ENCODE peak calls at places on chromosomes 6 and 20, in ten cellular contexts. One of them, this sample, is unnamed.

GRCh38 chr6:113103618-113104390 is 753.3 kb upstream of the MARCKS start:
- DNase-seq in Peyer's patch: no peak
- DNase-seq in foreskin fibroblast: peak
- DNase-seq in OCI-LY7: no peak
- DNase-seq in tibial nerve: no peak
- DNase-seq in endothelial cell of umbilical vein: peak
- DNase-seq in fibroblast of lung: peak
- DNase-seq in HFFc6: peak
- DNase-seq in fibroblast of pulmonary artery: peak
- DNase-seq in thoracic aorta: no peak
- DNase-seq in this sample: no peak

GRCh38 chr20:53837126-53837826 is 233.1 kb downstream of the BCAS1 start:
- DNase-seq in Peyer's patch: peak
- DNase-seq in foreskin fibroblast: no peak
- DNase-seq in OCI-LY7: no peak
- DNase-seq in tibial nerve: no peak
- DNase-seq in endothelial cell of umbilical vein: no peak
- DNase-seq in fibroblast of lung: no peak
- DNase-seq in HFFc6: no peak
- DNase-seq in fibroblast of pulmonary artery: no peak
- DNase-seq in thoracic aorta: no peak
- DNase-seq in this sample: peak

GRCh38 chr6:87944541-87944954 is 103.1 kb upstream of the SPACA1 start:
- DNase-seq in Peyer's patch: no peak
- DNase-seq in foreskin fibroblast: peak
- DNase-seq in OCI-LY7: peak
- DNase-seq in tibial nerve: peak
- DNase-seq in endothelial cell of umbilical vein: no peak
- DNase-seq in fibroblast of lung: peak
- DNase-seq in HFFc6: peak
- DNase-seq in fibroblast of pulmonary artery: peak
- DNase-seq in thoracic aorta: peak
- DNase-seq in this sample: peak

GRCh38 chr6:11609324-11610071 is 71.9 kb downstream of the TMEM170B start:
- DNase-seq in Peyer's patch: no peak
- DNase-seq in foreskin fibroblast: peak
- DNase-seq in OCI-LY7: no peak
- DNase-seq in tibial nerve: no peak
- DNase-seq in endothelial cell of umbilical vein: peak
- DNase-seq in fibroblast of lung: peak
- DNase-seq in HFFc6: peak
- DNase-seq in fibroblast of pulmonary artery: peak
- DNase-seq in thoracic aorta: peak
- DNase-seq in this sample: no peak

GRCh38 chr20:63831696-63832686 is 927 bp upstream of the ZBTB46 start:
- DNase-seq in Peyer's patch: peak
- DNase-seq in foreskin fibroblast: peak
- DNase-seq in OCI-LY7: no peak
- DNase-seq in tibial nerve: no peak
- DNase-seq in endothelial cell of umbilical vein: no peak
- DNase-seq in fibroblast of lung: peak
- DNase-seq in HFFc6: no peak
- DNase-seq in fibroblast of pulmonary artery: no peak
- DNase-seq in thoracic aorta: no peak
- DNase-seq in this sample: peak

GRCh38 chr20:31974975-31975481 is 7.1 kb downstream of the XKR7 start:
- DNase-seq in Peyer's patch: no peak
- DNase-seq in foreskin fibroblast: no peak
- DNase-seq in OCI-LY7: no peak
- DNase-seq in tibial nerve: no peak
- DNase-seq in endothelial cell of umbilical vein: no peak
- DNase-seq in fibroblast of lung: no peak
- DNase-seq in HFFc6: no peak
- DNase-seq in fibroblast of pulmonary artery: no peak
- DNase-seq in thoracic aorta: no peak
- DNase-seq in this sample: no peak

GRCh38 chr20:20632644-20633043 is 79.8 kb downstream of the RALGAPA2 start:
- DNase-seq in Peyer's patch: no peak
- DNase-seq in foreskin fibroblast: no peak
- DNase-seq in OCI-LY7: no peak
- DNase-seq in tibial nerve: no peak
- DNase-seq in endothelial cell of umbilical vein: no peak
- DNase-seq in fibroblast of lung: no peak
- DNase-seq in HFFc6: no peak
- DNase-seq in fibroblast of pulmonary artery: no peak
- DNase-seq in thoracic aorta: no peak
- DNase-seq in this sample: no peak

GRCh38 chr20:8527998-8528397 is 395.9 kb downstream of the PLCB1 start:
- DNase-seq in Peyer's patch: no peak
- DNase-seq in foreskin fibroblast: peak
- DNase-seq in OCI-LY7: peak
- DNase-seq in tibial nerve: no peak
- DNase-seq in endothelial cell of umbilical vein: peak
- DNase-seq in fibroblast of lung: peak
- DNase-seq in HFFc6: peak
- DNase-seq in fibroblast of pulmonary artery: peak
- DNase-seq in thoracic aorta: no peak
- DNase-seq in this sample: no peak

GRCh38 chr20:61120595-61121515 is 131.2 kb upstream of the CDH4 start:
- DNase-seq in Peyer's patch: no peak
- DNase-seq in foreskin fibroblast: peak
- DNase-seq in OCI-LY7: peak
- DNase-seq in tibial nerve: peak
- DNase-seq in endothelial cell of umbilical vein: no peak
- DNase-seq in fibroblast of lung: peak
- DNase-seq in HFFc6: peak
- DNase-seq in fibroblast of pulmonary artery: peak
- DNase-seq in thoracic aorta: no peak
- DNase-seq in this sample: no peak

GRCh38 chr20:62768234-62768814 is 27.9 kb upstream of the MRGBP start:
- DNase-seq in Peyer's patch: no peak
- DNase-seq in foreskin fibroblast: no peak
- DNase-seq in OCI-LY7: no peak
- DNase-seq in tibial nerve: no peak
- DNase-seq in endothelial cell of umbilical vein: no peak
- DNase-seq in fibroblast of lung: no peak
- DNase-seq in HFFc6: no peak
- DNase-seq in fibroblast of pulmonary artery: no peak
- DNase-seq in thoracic aorta: no peak
- DNase-seq in this sample: no peak

GRCh38 chr6:75800708-75801505 is 51.9 kb downstream of the MYO6 start:
- DNase-seq in Peyer's patch: no peak
- DNase-seq in foreskin fibroblast: no peak
- DNase-seq in OCI-LY7: no peak
- DNase-seq in tibial nerve: no peak
- DNase-seq in endothelial cell of umbilical vein: no peak
- DNase-seq in fibroblast of lung: no peak
- DNase-seq in HFFc6: no peak
- DNase-seq in fibroblast of pulmonary artery: no peak
- DNase-seq in thoracic aorta: no peak
- DNase-seq in this sample: no peak

DNA sequence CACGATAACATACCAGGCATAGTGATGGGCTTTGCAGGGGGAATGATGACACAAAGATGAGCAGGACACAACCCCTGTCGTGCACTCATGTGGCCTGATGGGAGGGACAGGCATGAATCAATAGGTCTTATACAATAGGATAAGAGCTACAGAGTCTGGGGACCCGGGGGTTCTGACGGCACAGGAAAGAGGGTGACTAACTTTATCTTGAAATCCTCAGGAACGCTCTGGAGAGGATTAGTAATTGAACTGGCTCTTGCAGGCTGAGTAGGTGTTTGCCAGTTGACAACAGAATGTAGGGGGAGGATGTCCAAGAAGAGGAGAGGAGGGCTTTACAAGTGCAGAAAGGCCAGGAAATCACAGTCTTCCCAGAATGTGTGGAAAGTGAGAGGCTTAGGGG is 219.9 kb upstream of the ECI2 start:
- DNase-seq in Peyer's patch: no peak
- DNase-seq in foreskin fibroblast: peak
- DNase-seq in OCI-LY7: no peak
- DNase-seq in tibial nerve: no peak
- DNase-seq in endothelial cell of umbilical vein: peak
- DNase-seq in fibroblast of lung: peak
- DNase-seq in HFFc6: peak
- DNase-seq in fibroblast of pulmonary artery: peak
- DNase-seq in thoracic aorta: no peak
- DNase-seq in this sample: no peak
- TF ChIP-seq CTCF in Peyer's patch: no peak
- TF ChIP-seq CTCF in foreskin fibroblast: no peak
- TF ChIP-seq CTCF in OCI-LY7: no peak
- TF ChIP-seq CTCF in tibial nerve: no peak
- TF ChIP-seq CTCF in endothelial cell of umbilical vein: no peak
- TF ChIP-seq CTCF in fibroblast of lung: no peak
- TF ChIP-seq CTCF in HFFc6: no peak
- TF ChIP-seq CTCF in fibroblast of pulmonary artery: no peak
- TF ChIP-seq CTCF in thoracic aorta: no peak
- TF ChIP-seq CTCF in this sample: no peak

DNA sequence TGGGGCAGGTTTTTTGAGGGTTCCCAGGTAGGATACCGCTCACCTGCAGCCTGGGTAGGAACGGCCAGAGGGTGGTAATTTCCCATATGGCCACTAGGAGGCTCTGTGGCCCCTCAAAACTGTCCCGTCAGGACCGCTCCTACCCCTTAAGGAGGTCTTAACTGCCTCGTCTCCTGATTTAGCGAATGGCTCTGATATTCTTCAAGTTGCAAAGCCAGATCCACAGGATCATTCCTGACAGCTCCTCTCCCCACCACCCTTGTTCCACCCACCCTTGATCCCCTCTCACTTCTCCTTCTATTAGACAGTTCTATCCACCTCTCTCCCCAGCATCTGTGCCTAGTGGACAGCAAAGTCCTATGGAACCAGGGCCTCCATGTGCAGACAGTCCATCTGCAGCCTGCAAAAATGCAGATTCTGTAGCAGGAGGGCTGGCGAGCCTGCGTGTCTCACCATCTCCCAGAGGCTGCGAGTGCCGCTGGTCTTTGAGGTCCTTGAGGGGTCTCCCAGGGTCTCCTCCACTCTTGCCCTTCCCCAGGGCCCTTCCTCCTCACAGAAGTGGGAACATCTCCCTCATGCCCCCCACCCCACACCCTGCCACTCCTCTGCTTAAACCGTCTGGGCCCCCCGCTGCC is 34.3 kb upstream of the ZBP1 start:
- DNase-seq in Peyer's patch: peak
- DNase-seq in foreskin fibroblast: peak
- DNase-seq in OCI-LY7: peak
- DNase-seq in tibial nerve: peak
- DNase-seq in endothelial cell of umbilical vein: peak
- DNase-seq in fibroblast of lung: peak
- DNase-seq in HFFc6: peak
- DNase-seq in fibroblast of pulmonary artery: peak
- DNase-seq in thoracic aorta: no peak
- DNase-seq in this sample: no peak
- TF ChIP-seq CTCF in Peyer's patch: peak
- TF ChIP-seq CTCF in foreskin fibroblast: peak
- TF ChIP-seq CTCF in OCI-LY7: peak
- TF ChIP-seq CTCF in tibial nerve: peak
- TF ChIP-seq CTCF in endothelial cell of umbilical vein: peak
- TF ChIP-seq CTCF in fibroblast of lung: peak
- TF ChIP-seq CTCF in HFFc6: peak
- TF ChIP-seq CTCF in fibroblast of pulmonary artery: peak
- TF ChIP-seq CTCF in thoracic aorta: peak
- TF ChIP-seq CTCF in this sample: peak

GRCh38 chr6:147204843-147205311 is 660 bp downstream of the STXBP5 start:
- DNase-seq in Peyer's patch: no peak
- DNase-seq in foreskin fibroblast: peak
- DNase-seq in OCI-LY7: no peak
- DNase-seq in tibial nerve: no peak
- DNase-seq in endothelial cell of umbilical vein: peak
- DNase-seq in fibroblast of lung: no peak
- DNase-seq in HFFc6: no peak
- DNase-seq in fibroblast of pulmonary artery: no peak
- DNase-seq in thoracic aorta: no peak
- DNase-seq in this sample: no peak
- TF ChIP-seq CTCF in Peyer's patch: no peak
- TF ChIP-seq CTCF in foreskin fibroblast: no peak
- TF ChIP-seq CTCF in OCI-LY7: no peak
- TF ChIP-seq CTCF in tibial nerve: no peak
- TF ChIP-seq CTCF in endothelial cell of umbilical vein: no peak
- TF ChIP-seq CTCF in fibroblast of lung: no peak
- TF ChIP-seq CTCF in HFFc6: no peak
- TF ChIP-seq CTCF in fibroblast of pulmonary artery: no peak
- TF ChIP-seq CTCF in thoracic aorta: no peak
- TF ChIP-seq CTCF in this sample: no peak

GRCh38 chr20:1422756-1423155 is 29.9 kb upstream of the FKBP1A start:
- DNase-seq in Peyer's patch: no peak
- DNase-seq in foreskin fibroblast: peak
- DNase-seq in OCI-LY7: no peak
- DNase-seq in tibial nerve: no peak
- DNase-seq in endothelial cell of umbilical vein: no peak
- DNase-seq in fibroblast of lung: no peak
- DNase-seq in HFFc6: no peak
- DNase-seq in fibroblast of pulmonary artery: peak
- DNase-seq in thoracic aorta: no peak
- DNase-seq in this sample: no peak

GRCh38 chr20:1426231-1426849 is 33.5 kb upstream of the FKBP1A start:
- DNase-seq in Peyer's patch: no peak
- DNase-seq in foreskin fibroblast: no peak
- DNase-seq in OCI-LY7: no peak
- DNase-seq in tibial nerve: no peak
- DNase-seq in endothelial cell of umbilical vein: no peak
- DNase-seq in fibroblast of lung: no peak
- DNase-seq in HFFc6: no peak
- DNase-seq in fibroblast of pulmonary artery: no peak
- DNase-seq in thoracic aorta: no peak
- DNase-seq in this sample: no peak

GRCh38 chr20:1423206-1423605 is 30.4 kb upstream of the FKBP1A start:
- DNase-seq in Peyer's patch: no peak
- DNase-seq in foreskin fibroblast: no peak
- DNase-seq in OCI-LY7: no peak
- DNase-seq in tibial nerve: no peak
- DNase-seq in endothelial cell of umbilical vein: no peak
- DNase-seq in fibroblast of lung: no peak
- DNase-seq in HFFc6: no peak
- DNase-seq in fibroblast of pulmonary artery: no peak
- DNase-seq in thoracic aorta: no peak
- DNase-seq in this sample: no peak

GRCh38 chr20:1424336-1424735 is 31.5 kb upstream of the FKBP1A start:
- DNase-seq in Peyer's patch: no peak
- DNase-seq in foreskin fibroblast: no peak
- DNase-seq in OCI-LY7: no peak
- DNase-seq in tibial nerve: no peak
- DNase-seq in endothelial cell of umbilical vein: no peak
- DNase-seq in fibroblast of lung: peak
- DNase-seq in HFFc6: no peak
- DNase-seq in fibroblast of pulmonary artery: no peak
- DNase-seq in thoracic aorta: no peak
- DNase-seq in this sample: no peak

DNA sequence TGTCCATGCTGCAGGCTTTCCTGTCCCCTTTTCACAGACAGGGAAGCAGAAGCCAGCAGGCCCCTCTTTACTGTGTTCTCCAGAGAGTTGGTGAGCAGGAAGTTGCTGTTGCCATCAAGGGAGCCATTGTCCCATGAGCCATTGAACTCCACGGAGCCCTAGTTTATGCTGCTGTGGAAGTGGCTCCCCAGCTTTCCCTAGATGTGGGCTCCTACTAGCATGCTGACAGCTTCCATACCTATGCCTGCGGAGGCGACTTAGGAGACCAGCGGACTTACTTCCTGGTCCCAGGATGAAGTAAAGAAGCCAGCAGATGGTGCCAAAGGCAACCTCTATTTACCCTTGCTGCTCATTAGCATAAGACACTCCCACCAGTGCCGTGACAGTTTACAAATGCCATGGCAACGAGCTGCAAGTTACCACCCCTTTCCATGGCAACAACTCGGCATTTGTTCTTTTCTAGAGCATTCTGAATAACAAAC is 30.8 kb upstream of the FKBP1A start:
- DNase-seq in Peyer's patch: peak
- DNase-seq in foreskin fibroblast: peak
- DNase-seq in OCI-LY7: peak
- DNase-seq in tibial nerve: no peak
- DNase-seq in endothelial cell of umbilical vein: peak
- DNase-seq in fibroblast of lung: peak
- DNase-seq in HFFc6: peak
- DNase-seq in fibroblast of pulmonary artery: peak
- DNase-seq in thoracic aorta: no peak
- DNase-seq in this sample: peak
- TF ChIP-seq CTCF in Peyer's patch: peak
- TF ChIP-seq CTCF in foreskin fibroblast: no peak
- TF ChIP-seq CTCF in OCI-LY7: peak
- TF ChIP-seq CTCF in tibial nerve: no peak
- TF ChIP-seq CTCF in endothelial cell of umbilical vein: no peak
- TF ChIP-seq CTCF in fibroblast of lung: no peak
- TF ChIP-seq CTCF in HFFc6: peak
- TF ChIP-seq CTCF in fibroblast of pulmonary artery: no peak
- TF ChIP-seq CTCF in thoracic aorta: no peak
- TF ChIP-seq CTCF in this sample: no peak

This sample was measured in mucosa of descending colon.